ENCODE peak calls at places on chromosomes 6 and 20, in four cellular contexts. K, F, U and T are unnamed samples. For H3K4me1 and H3K36me3, the result is how much of the 10 kb centered on the place peaks cover.

GRCh38 chr6:151948007-151948745 is 140.7 kb downstream of the ESR1 start:
- DNase-seq in K (no peak), F (no peak), U (peak), T (no peak)

GRCh38 chr6:161038229-161039003 is 46.8 kb downstream of the MAP3K4 start:
- DNase-seq in K (no peak), F (no peak), U (no peak), T (no peak)

GRCh38 chr6:32883789-32884188 is 29.8 kb downstream of the PSMB9 start:
- DNase-seq in K (peak), F (no peak), U (no peak), T (no peak)

GRCh38 chr20:61932711-61933480 is 132.8 kb downstream of the TAF4 start:
- DNase-seq in K (no peak), F (no peak), U (no peak), T (no peak)

GRCh38 chr6:90268178-90268577 is 28.5 kb downstream of the BACH2 start:
- DNase-seq in K (no peak), F (no peak), U (no peak), T (no peak)

GRCh38 chr20:13101701-13102100 is 92.9 kb downstream of the SPTLC3 start:
- DNase-seq in K (no peak), F (no peak), U (no peak), T (no peak)

GRCh38 chr6:7919871-7920270 is 9.3 kb upstream of the TXNDC5 start:
- DNase-seq in K (peak), F (no peak), U (no peak), T (no peak)

GRCh38 chr6:105108631-105109262 is 71.1 kb downstream of the POPDC3 start:
- DNase-seq in K (no peak), F (no peak), U (no peak), T (no peak)

GRCh38 chr6:6586167-6586566 is 2.4 kb upstream of the LY86 start:
- DNase-seq in K (no peak), F (no peak), U (no peak), T (no peak)

GRCh38 chr6:166366921-166367320 is 15.8 kb downstream of the MPC1 start:
- DNase-seq in K (no peak), F (no peak), U (no peak), T (no peak)

GRCh38 chr20:39451386-39451785 is 489.2 kb downstream of the DHX35 start:
- DNase-seq in K (no peak), F (no peak), U (no peak), T (no peak)

GRCh38 chr6:18218233-18218632 is 46.1 kb downstream of the DEK start:
- DNase-seq in K (no peak), F (no peak), U (no peak), T (no peak)

GRCh38 chr6:39361657-39362486 is 39.4 kb upstream of the KCNK16 start:
- DNase-seq in K (peak), F (peak), U (peak), T (peak)

GRCh38 chr6:68343901-68344300 is 291.2 kb upstream of the ADGRB3 start:
- DNase-seq in K (peak), F (no peak), U (peak), T (no peak)

GRCh38 chr6:109381007-109381746 is 1.1 kb downstream of the CD164 start:
- DNase-seq in K (peak), F (no peak), U (peak), T (no peak)

GRCh38 chr20:1353956-1354355 is 25.0 kb upstream of the SDCBP2 start:
- DNase-seq in K (no peak), F (no peak), U (no peak), T (no peak)

GRCh38 chr6:81981812-81982211 is 229.3 kb upstream of the TENT5A start:
- DNase-seq in K (no peak), F (no peak), U (no peak), T (no peak)

GRCh38 chr6:149443411-149444181 is 41.2 kb downstream of the ZC3H12D start:
- DNase-seq in K (no peak), F (no peak), U (no peak), T (no peak)

GRCh38 chr6:53794073-53794719 is 609 bp upstream of the LRRC1 start:
- DNase-seq in K (peak), F (peak), U (peak), T (peak)

GRCh38 chr6:36130672-36131516 is 581 bp downstream of the MAPK13 start:
- DNase-seq in K (peak), F (peak), U (no peak), T (peak)
- H3K4me1 ChIP-seq in K (under half), F (half or more), U (under half), T (under half)

GRCh38 chr6:134642217-134642616 is 307.7 kb downstream of the ALDH8A1 start:
- DNase-seq in K (no peak), F (no peak), U (no peak), T (no peak)
- H3K27ac ChIP-seq in K (no peak), F (no peak), U (no peak), T (no peak)

DNA sequence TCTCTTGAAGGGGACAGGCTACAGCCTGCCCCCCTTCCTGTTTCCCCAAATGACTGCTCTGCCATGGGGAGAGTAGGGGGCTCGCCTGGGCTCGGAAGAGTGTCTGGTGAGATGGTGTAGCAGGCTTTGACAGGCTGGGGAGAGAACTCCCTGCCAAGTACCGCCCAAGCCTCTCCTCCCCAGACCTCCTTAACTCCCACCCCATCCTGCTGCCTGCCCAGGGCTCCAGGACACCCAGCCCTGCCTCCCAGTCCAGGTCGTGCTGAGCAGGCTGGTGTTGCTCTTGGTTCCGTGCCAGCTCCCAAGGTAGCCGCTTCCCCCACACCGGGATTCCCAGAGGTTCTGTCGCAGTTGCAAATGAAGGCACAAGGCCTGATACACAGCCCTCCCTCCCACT is 9.9 kb downstream of the VEGFA start:
- DNase-seq in K (no peak), F (no peak), U (no peak), T (no peak)
- H3K36me3 ChIP-seq in K (under half), F (under half), U (half or more), T (half or more)

DNA sequence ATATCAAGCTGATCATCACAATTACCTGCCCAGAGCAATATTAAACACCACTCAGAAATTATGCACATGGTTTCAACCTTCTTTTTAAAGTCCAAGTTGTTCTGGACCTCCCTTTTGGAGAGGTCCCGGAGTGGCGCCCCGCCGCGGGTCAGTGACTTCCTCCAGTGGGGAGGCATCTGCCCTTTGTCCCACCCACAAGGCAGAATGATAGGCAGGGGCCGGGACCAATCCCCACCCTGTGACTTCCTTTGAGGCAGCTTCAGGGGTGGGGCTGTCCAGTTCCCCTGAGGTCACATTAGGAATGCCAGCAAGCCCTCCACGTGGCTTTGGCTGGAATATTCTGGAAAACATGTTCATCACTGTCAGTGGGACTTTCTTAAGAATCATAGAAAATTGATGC is 207.0 kb downstream of the ANKRD60 start:
- DNase-seq in K (peak), F (no peak), U (no peak), T (peak)
- H3K4me1 ChIP-seq in K (under half), F (under half), U (under half), T (under half)

GRCh38 chr6:47423087-47423486 is 54.5 kb upstream of the CD2AP start:
- DNase-seq in K (no peak), F (no peak), U (no peak), T (no peak)

GRCh38 chr6:47426524-47427302 is 50.9 kb upstream of the CD2AP start:
- DNase-seq in K (no peak), F (no peak), U (no peak), T (no peak)

GRCh38 chr6:47428746-47429664 is 48.6 kb upstream of the CD2AP start:
- DNase-seq in K (peak), F (no peak), U (no peak), T (no peak)

GRCh38 chr6:47424436-47424836 is 53.2 kb upstream of the CD2AP start:
- DNase-seq in K (no peak), F (no peak), U (no peak), T (no peak)

GRCh38 chr6:47428288-47428687 is 49.3 kb upstream of the CD2AP start:
- DNase-seq in K (no peak), F (no peak), U (no peak), T (no peak)
- H3K27ac ChIP-seq in K (peak), F (no peak), U (no peak), T (no peak)

GRCh38 chr20:38094968-38095689 is 61.6 kb downstream of the RPRD1B start:
- DNase-seq in K (no peak), F (no peak), U (no peak), T (no peak)

GRCh38 chr20:38091447-38092216 is 58.1 kb downstream of the RPRD1B start:
- DNase-seq in K (no peak), F (no peak), U (peak), T (peak)

GRCh38 chr20:38093641-38094077 is 60.1 kb downstream of the RPRD1B start:
- DNase-seq in K (no peak), F (no peak), U (no peak), T (no peak)

GRCh38 chr20:38094373-38094775 is 60.8 kb downstream of the RPRD1B start:
- DNase-seq in K (no peak), F (peak), U (peak), T (peak)

GRCh38 chr20:38092260-38092857 is 58.8 kb downstream of the RPRD1B start:
- DNase-seq in K (no peak), F (no peak), U (no peak), T (no peak)
- H3K36me3 ChIP-seq in K (under half), F (under half), U (half or more), T (under half)